ENCODE peak calls at places on chromosomes 13 and 19, in six cellular contexts. Z is HCT116, G is SK-N-SH, X is K562, L is HepG2, B is H1. R is an unnamed sample.

GRCh38 chr19:49441210-49441959 is at the start of gene SLC17A7:
- DNase-seq in Z (no peak), G (peak; percentile 85), X (peak; percentile 88), L (no peak), B (no peak), R (no peak)

GRCh38 chr13:113802090-113802531 is 43.1 kb downstream of the TMEM255B start:
- DNase-seq in Z (no peak), G (peak; percentile 97), X (peak; percentile 27), L (peak; percentile 13), B (no peak), R (no peak)

GRCh38 chr13:110759710-110760109 is 46.2 kb downstream of the ING1 start:
- DNase-seq in Z (no peak), G (no peak), X (no peak), L (no peak), B (no peak), R (no peak)

GRCh38 chr19:4575267-4575793 is 15.8 kb upstream of the SEMA6B start:
- DNase-seq in Z (no peak), G (peak; percentile 58), X (peak; percentile 74), L (peak; percentile 70), B (peak; percentile 95), R (no peak)

GRCh38 chr19:11164879-11165406 is 9.4 kb upstream of the SPC24 start:
- DNase-seq in Z (no peak), G (no peak), X (no peak), L (no peak), B (no peak), R (no peak)

GRCh38 chr19:5397804-5398692 is 57.2 kb upstream of the ZNRF4 start:
- DNase-seq in Z (no peak), G (peak; percentile 81), X (peak; percentile 67), L (peak; percentile 16), B (peak; percentile 13), R (no peak)

GRCh38 chr19:10884273-10884672 is 12.9 kb downstream of the CARM1 start:
- DNase-seq in Z (peak; percentile 13), G (no peak), X (no peak), L (no peak), B (no peak), R (no peak)

GRCh38 chr19:1069009-1069779 is 2.2 kb downstream of the ARHGAP45 start:
- DNase-seq in Z (no peak), G (no peak), X (no peak), L (no peak), B (no peak), R (no peak)

GRCh38 chr13:70755411-70755810 is 647.2 kb upstream of the KLHL1 start:
- DNase-seq in Z (no peak), G (no peak), X (no peak), L (no peak), B (no peak), R (no peak)

GRCh38 chr19:18340990-18341868 is 831 bp downstream of the PGPEP1 start:
- DNase-seq in Z (no peak), G (peak; percentile 70), X (peak; percentile 80), L (peak; percentile 52), B (no peak), R (no peak)

GRCh38 chr19:37975071-37975470 is 68.1 kb downstream of the SIPA1L3 start:
- DNase-seq in Z (no peak), G (no peak), X (no peak), L (no peak), B (no peak), R (no peak)

GRCh38 chr13:36436811-36437210 is 4.5 kb downstream of the CCNA1 start:
- DNase-seq in Z (no peak), G (no peak), X (no peak), L (no peak), B (no peak), R (no peak)

GRCh38 chr13:49371943-49372636 is 71.8 kb downstream of the CAB39L start:
- DNase-seq in Z (no peak), G (no peak), X (no peak), L (peak; percentile 86), B (no peak), R (no peak)

GRCh38 chr19:38270587-38271167 is 6.3 kb downstream of the SPINT2 start:
- DNase-seq in Z (no peak), G (no peak), X (peak; percentile 74), L (no peak), B (no peak), R (no peak)

GRCh38 chr19:5958074-5958850 is 19.7 kb downstream of the RANBP3 start:
- DNase-seq in Z (no peak), G (peak; percentile 19), X (no peak), L (no peak), B (no peak), R (peak; percentile 7)

GRCh38 chr19:45173816-45174215 is 4.2 kb downstream of the TRAPPC6A start:
- DNase-seq in Z (no peak), G (no peak), X (no peak), L (no peak), B (no peak), R (no peak)
- TF ChIP-seq JUND in Z (no peak), G (no peak), X (no peak), L (no peak), B (no peak), R (no peak)

DNA sequence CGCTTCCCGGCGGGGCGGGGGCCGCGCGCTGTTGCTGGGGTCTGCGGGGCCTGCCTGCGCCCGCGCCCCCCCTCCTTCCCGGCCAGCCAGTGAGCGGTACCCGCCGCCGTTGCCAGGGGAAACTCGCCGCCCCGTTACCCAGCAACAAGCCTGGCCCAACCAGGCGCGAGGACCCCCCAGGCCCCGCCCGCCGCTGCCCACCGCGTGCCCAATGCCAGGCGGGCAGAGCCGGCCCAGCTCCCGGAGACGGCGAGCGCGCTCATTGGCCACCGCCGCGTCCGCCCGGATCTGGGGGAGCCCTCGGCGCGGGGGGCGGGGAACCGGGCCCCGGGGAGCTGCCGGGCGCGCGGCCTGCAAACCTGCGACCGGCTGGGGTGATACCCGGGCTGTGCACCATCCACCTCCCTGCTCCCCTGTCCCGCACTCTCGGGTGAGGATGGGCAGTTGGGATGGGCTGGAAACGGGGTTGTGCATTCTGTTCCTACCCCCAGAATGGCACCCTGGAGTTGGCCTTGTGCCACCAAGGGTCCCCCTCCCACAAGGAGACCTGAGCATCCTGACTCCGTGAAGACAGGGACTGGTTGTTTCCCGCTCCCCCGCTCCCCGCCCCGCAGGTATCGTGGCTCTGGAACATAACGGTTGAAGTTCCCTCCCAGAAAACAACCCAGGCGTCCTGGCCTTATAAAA is 8.8 kb upstream of the BBC3 start:
- DNase-seq in Z (no peak), G (peak; percentile 97), X (no peak), L (no peak), B (no peak), R (peak; percentile 67)
- TF ChIP-seq JUND in Z (no peak), G (no peak), X (no peak), L (no peak), B (no peak), R (no peak)

DNA sequence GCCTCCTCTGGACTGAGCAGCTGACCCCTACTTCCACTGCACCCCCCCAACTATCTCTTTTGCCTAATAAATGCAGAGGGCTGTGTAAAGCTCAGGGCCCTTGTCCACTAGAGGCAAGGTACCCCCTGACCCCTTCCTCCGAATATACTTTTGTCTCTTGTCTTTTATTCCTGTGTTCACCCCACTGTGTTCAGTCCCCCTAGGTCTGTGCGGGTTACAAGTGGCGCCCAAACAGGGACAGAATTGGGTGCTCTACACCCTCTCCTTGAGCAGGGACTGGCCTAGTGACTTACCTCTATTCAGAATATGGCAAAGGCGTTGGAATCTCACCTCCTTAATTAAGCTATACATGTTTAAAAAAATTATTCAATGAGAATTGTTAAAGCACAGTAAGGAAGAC is 15.0 kb downstream of the ZNF350 start:
- DNase-seq in Z (no peak), G (no peak), X (no peak), L (no peak), B (no peak), R (no peak)
- TF ChIP-seq JUND in Z (no peak), G (no peak), X (no peak), L (no peak), B (no peak), R (no peak)

GRCh38 chr13:103291693-103292572 is 225.7 kb upstream of the SLC10A2 start:
- DNase-seq in Z (no peak), G (no peak), X (no peak), L (no peak), B (no peak), R (no peak)
- TF ChIP-seq JUND in Z (no peak), G (no peak), X (no peak), L (no peak), B (no peak), R (no peak)

DNA sequence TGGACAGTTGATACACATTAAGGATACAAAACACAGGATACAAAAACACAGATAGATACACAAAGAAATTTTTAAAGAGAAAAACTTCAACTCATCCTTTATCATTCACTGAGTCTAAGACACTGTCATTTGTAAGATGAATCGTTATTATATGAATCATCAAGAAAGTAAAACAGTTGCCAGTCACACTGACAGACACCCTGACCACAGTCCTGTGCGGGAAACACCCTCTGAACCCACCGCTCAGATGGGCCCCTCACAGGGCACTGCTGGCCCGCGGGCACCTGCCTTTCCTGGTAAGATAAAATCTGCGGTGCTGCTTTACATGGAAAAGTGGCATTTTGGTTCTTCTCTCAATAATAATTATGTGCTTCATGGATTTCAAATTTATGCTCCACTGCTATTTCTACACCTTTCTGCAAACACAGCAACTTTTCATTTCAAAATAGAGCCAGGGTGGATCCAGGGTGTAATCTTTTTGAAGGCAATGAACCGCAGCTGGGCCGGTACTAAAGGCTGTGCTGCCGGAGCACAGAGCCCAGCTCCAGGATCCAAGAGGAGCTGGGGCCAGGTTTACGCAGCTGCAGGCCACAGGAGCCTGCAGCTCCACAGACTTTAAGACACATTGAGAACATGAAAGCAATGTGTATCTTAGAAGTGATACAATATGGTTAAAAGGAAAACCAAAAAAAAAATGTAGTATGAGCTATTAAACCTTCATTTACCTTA is 76.8 kb downstream of the TUBGCP3 start:
- DNase-seq in Z (no peak), G (no peak), X (no peak), L (no peak), B (no peak), R (no peak)
- TF ChIP-seq JUND in Z (no peak), G (no peak), X (no peak), L (no peak), B (no peak), R (no peak)

GRCh38 chr13:109547942-109548860 is 238.2 kb downstream of the IRS2 start:
- DNase-seq in Z (no peak), G (no peak), X (no peak), L (no peak), B (no peak), R (no peak)
- TF ChIP-seq JUND in Z (no peak), G (no peak), X (no peak), L (no peak), B (no peak), R (no peak)

GRCh38 chr13:20175907-20176652 is 15.2 kb upstream of the GJA3 start:
- DNase-seq in Z (no peak), G (no peak), X (no peak), L (no peak), B (no peak), R (no peak)

GRCh38 chr13:20177049-20177831 is 15.5 kb downstream of the GJB2 start:
- DNase-seq in Z (no peak), G (no peak), X (no peak), L (no peak), B (no peak), R (no peak)

GRCh38 chr13:20175406-20175794 is 14.5 kb upstream of the GJA3 start:
- DNase-seq in Z (no peak), G (no peak), X (no peak), L (no peak), B (no peak), R (no peak)

GRCh38 chr13:20173121-20173746 is 12.4 kb upstream of the GJA3 start:
- DNase-seq in Z (no peak), G (no peak), X (no peak), L (no peak), B (no peak), R (no peak)

GRCh38 chr13:20174656-20175405 is 14.0 kb upstream of the GJA3 start:
- DNase-seq in Z (peak; percentile 90), G (no peak), X (peak; percentile 36), L (peak; percentile 26), B (peak; percentile 53), R (no peak)
- TF ChIP-seq JUND in Z (peak; percentile 91), G (peak; percentile 53), X (peak; percentile 73), L (no peak), B (no peak), R (no peak)

R was measured in T47D.